ENCODE peak calls at places on chromosomes 2 and 18, in eight cellular contexts. W, U, A, Z, C, R, K and B are unnamed samples.

GRCh38 chr18:36757081-36757480 is 71.7 kb downstream of the TPGS2 start:
- DNase-seq in W (no peak), U (peak), A (no peak), Z (peak), C (no peak), R (no peak), K (peak), B (no peak)

GRCh38 chr2:26043862-26044736 is 10.2 kb downstream of the RAB10 start:
- DNase-seq in W (no peak), U (peak), A (no peak), Z (peak), C (no peak), R (no peak), K (peak), B (no peak)

GRCh38 chr2:104312684-104313083 is 541.2 kb upstream of the POU3F3 start:
- DNase-seq in W (no peak), U (peak), A (no peak), Z (no peak), C (no peak), R (no peak), K (no peak), B (no peak)

GRCh38 chr18:48808476-48808875 is 142.3 kb downstream of the SMAD7 start:
- DNase-seq in W (no peak), U (no peak), A (no peak), Z (peak), C (no peak), R (no peak), K (no peak), B (no peak)

GRCh38 chr2:141557329-141558098 is 573.3 kb downstream of the LRP1B start:
- DNase-seq in W (no peak), U (no peak), A (no peak), Z (peak), C (no peak), R (no peak), K (peak), B (no peak)

GRCh38 chr2:42100696-42101585 is 53.1 kb downstream of the PKDCC start:
- DNase-seq in W (peak), U (peak), A (peak), Z (peak), C (peak), R (peak), K (peak), B (peak)

GRCh38 chr2:23587330-23587729 is 202.4 kb downstream of the KLHL29 start:
- DNase-seq in W (no peak), U (no peak), A (peak), Z (no peak), C (no peak), R (no peak), K (no peak), B (no peak)

GRCh38 chr2:181576431-181576830 is 80.5 kb downstream of the CERKL start:
- DNase-seq in W (no peak), U (no peak), A (no peak), Z (no peak), C (no peak), R (no peak), K (no peak), B (no peak)

GRCh38 chr2:60735496-60736250 is 20.4 kb upstream of the PAPOLG start:
- DNase-seq in W (no peak), U (peak), A (peak), Z (peak), C (no peak), R (no peak), K (peak), B (no peak)

GRCh38 chr2:229852565-229852964 is 69.2 kb downstream of the TRIP12 start:
- DNase-seq in W (peak), U (no peak), A (peak), Z (peak), C (no peak), R (no peak), K (peak), B (peak)

GRCh38 chr18:48036191-48036590 is 105.7 kb upstream of the SMAD2 start:
- DNase-seq in W (no peak), U (no peak), A (peak), Z (peak), C (peak), R (no peak), K (no peak), B (no peak)

GRCh38 chr2:59150430-59150829 is 909.3 kb upstream of the FANCL start:
- DNase-seq in W (no peak), U (no peak), A (no peak), Z (no peak), C (no peak), R (no peak), K (peak), B (no peak)

GRCh38 chr2:28401411-28401810 is 8.8 kb downstream of the FOSL2 start:
- DNase-seq in W (no peak), U (no peak), A (no peak), Z (peak), C (no peak), R (no peak), K (no peak), B (no peak)

GRCh38 chr2:28401948-28402550 is 9.4 kb downstream of the FOSL2 start:
- DNase-seq in W (no peak), U (no peak), A (no peak), Z (no peak), C (no peak), R (no peak), K (no peak), B (no peak)

GRCh38 chr2:28399946-28400345 is 7.3 kb downstream of the FOSL2 start:
- DNase-seq in W (no peak), U (no peak), A (peak), Z (no peak), C (no peak), R (no peak), K (no peak), B (no peak)

GRCh38 chr2:28400434-28400833 is 7.8 kb downstream of the FOSL2 start:
- DNase-seq in W (no peak), U (no peak), A (no peak), Z (no peak), C (no peak), R (no peak), K (no peak), B (no peak)

GRCh38 chr2:28400921-28401320 is 8.3 kb downstream of the FOSL2 start:
- DNase-seq in W (no peak), U (no peak), A (no peak), Z (no peak), C (no peak), R (no peak), K (no peak), B (no peak)
- H3K4me3 ChIP-seq in W (no peak), U (no peak), A (peak), Z (no peak), C (peak), R (no peak), K (no peak), B (no peak)

GRCh38 chr2:238289574-238289973 is 1.2 kb upstream of the PER2 start:
- DNase-seq in W (no peak), U (no peak), A (peak), Z (no peak), C (no peak), R (no peak), K (no peak), B (no peak)

GRCh38 chr2:238290715-238291549 is 2.5 kb upstream of the PER2 start:
- DNase-seq in W (no peak), U (no peak), A (peak), Z (no peak), C (no peak), R (no peak), K (no peak), B (no peak)

GRCh38 chr2:238288650-238289573 is 502 bp upstream of the PER2 start:
- DNase-seq in W (peak), U (peak), A (peak), Z (peak), C (peak), R (peak), K (peak), B (peak)

GRCh38 chr2:238291550-238292281 is 3.3 kb upstream of the PER2 start:
- DNase-seq in W (no peak), U (no peak), A (peak), Z (no peak), C (no peak), R (no peak), K (no peak), B (no peak)

DNA sequence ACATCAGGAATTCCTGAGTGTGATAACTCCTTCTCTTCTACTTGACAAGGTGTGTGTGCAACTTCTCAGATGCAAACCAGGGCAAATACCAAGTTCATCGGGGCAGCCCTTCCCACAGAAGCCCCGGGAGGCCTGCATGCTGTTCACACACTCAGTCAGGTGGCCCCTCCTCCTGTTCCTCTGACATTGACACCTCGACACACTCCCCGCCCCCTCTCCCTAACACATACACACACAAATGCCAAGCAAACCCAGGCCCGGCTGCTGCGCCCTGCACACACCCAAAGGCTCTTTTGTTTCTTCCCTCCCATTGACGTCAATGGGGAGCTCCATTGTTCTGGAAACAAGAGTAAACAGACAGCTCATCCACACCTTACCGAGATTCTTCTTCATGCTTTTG is 1.7 kb upstream of the PER2 start:
- DNase-seq in W (peak), U (peak), A (peak), Z (no peak), C (no peak), R (no peak), K (no peak), B (peak)
- H3K4me3 ChIP-seq in W (no peak), U (peak), A (peak), Z (no peak), C (no peak), R (no peak), K (no peak), B (no peak)

GRCh38 chr2:216372761-216373291 is 543 bp upstream of the MARCHF4 start:
- DNase-seq in W (no peak), U (no peak), A (no peak), Z (peak), C (no peak), R (no peak), K (peak), B (no peak)
- H3K4me3 ChIP-seq in W (no peak), U (peak), A (no peak), Z (peak), C (no peak), R (no peak), K (peak), B (no peak)

GRCh38 chr2:1538663-1539062 is 125.4 kb downstream of the TPO start:
- DNase-seq in W (no peak), U (peak), A (no peak), Z (peak), C (no peak), R (no peak), K (peak), B (no peak)

GRCh38 chr2:1541812-1542211 is 128.5 kb downstream of the TPO start:
- DNase-seq in W (no peak), U (no peak), A (no peak), Z (no peak), C (no peak), R (no peak), K (no peak), B (no peak)

GRCh38 chr2:1539973-1540372 is 126.7 kb downstream of the TPO start:
- DNase-seq in W (no peak), U (no peak), A (no peak), Z (no peak), C (no peak), R (no peak), K (no peak), B (no peak)

GRCh38 chr2:1540481-1540880 is 127.2 kb downstream of the TPO start:
- DNase-seq in W (no peak), U (no peak), A (no peak), Z (no peak), C (no peak), R (no peak), K (no peak), B (no peak)

DNA sequence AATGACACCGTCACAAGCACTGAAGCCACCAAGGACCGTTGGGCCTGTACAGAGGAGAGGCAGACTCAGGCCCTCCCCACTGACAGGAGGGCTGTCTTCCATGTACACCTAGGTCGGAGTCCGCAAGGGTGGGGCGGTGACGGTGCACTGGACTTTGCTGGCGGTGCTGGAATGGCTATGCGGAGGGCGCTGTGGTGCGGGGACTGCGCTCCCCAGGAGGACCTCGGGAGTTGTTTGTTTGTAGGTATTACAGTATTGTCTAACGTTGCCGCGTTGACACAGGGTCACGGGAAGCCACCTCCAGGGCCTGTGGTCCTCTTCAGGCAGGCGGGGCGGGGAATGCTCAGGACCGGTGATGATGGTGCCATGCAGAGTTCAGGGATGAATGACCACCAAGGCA is 126.2 kb downstream of the TPO start:
- DNase-seq in W (no peak), U (no peak), A (no peak), Z (no peak), C (no peak), R (no peak), K (no peak), B (no peak)
- H3K4me3 ChIP-seq in W (no peak), U (no peak), A (peak), Z (no peak), C (no peak), R (no peak), K (no peak), B (no peak)

DNA sequence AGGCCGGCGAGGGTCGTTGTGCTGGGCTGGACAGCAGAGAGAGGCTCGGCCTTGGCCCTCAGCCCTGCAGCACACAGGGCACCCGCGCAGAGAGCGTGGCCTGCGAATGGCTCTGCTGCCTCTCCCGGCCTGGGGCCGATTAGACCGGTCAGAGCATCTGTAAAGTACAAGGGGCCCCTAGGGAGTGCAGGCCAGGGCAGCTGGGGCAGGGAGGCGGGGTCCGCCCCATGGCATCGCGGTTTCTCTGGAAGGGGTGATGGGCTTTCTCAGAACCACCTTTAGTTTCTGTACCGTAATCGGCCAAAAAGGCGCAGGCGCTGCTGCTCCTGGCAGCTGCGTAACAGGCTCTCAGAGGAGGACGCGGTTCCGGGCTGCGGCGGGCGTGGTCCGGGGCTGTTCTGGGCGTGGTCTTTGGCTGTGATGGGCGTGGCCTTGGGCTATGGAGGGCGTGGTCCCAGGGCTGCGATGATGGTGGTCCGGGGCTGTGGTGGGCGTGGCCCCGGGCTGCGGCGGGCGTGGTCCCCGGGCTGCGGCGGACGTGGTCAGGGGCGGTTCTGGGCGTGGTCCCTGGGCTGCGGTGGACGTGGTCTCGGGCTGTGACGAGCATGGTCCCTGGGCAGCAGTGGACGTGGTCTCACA is 1.5 kb upstream of the GPR148 start:
- DNase-seq in W (peak), U (peak), A (peak), Z (peak), C (peak), R (peak), K (peak), B (peak)
- H3K4me3 ChIP-seq in W (peak), U (peak), A (peak), Z (peak), C (peak), R (peak), K (peak), B (peak)

GRCh38 chr2:102074167-102074778 is 68.3 kb upstream of the IL1R1 start:
- DNase-seq in W (no peak), U (no peak), A (no peak), Z (no peak), C (no peak), R (no peak), K (no peak), B (no peak)

GRCh38 chr2:102078773-102079172 is 63.8 kb upstream of the IL1R1 start:
- DNase-seq in W (no peak), U (no peak), A (no peak), Z (no peak), C (no peak), R (no peak), K (no peak), B (no peak)

GRCh38 chr2:102072741-102073140 is 69.8 kb upstream of the IL1R1 start:
- DNase-seq in W (no peak), U (no peak), A (no peak), Z (no peak), C (no peak), R (no peak), K (peak), B (no peak)

GRCh38 chr2:102073168-102073724 is 69.3 kb upstream of the IL1R1 start:
- DNase-seq in W (no peak), U (no peak), A (no peak), Z (no peak), C (no peak), R (no peak), K (no peak), B (no peak)

GRCh38 chr2:102076512-102076911 is 66.0 kb upstream of the IL1R1 start:
- DNase-seq in W (no peak), U (no peak), A (no peak), Z (no peak), C (no peak), R (no peak), K (no peak), B (no peak)
- H3K4me3 ChIP-seq in W (no peak), U (no peak), A (no peak), Z (no peak), C (no peak), R (no peak), K (no peak), B (no peak)

GRCh38 chr18:615773-616172 is 19.0 kb downstream of the CLUL1 start:
- DNase-seq in W (no peak), U (no peak), A (no peak), Z (peak), C (no peak), R (no peak), K (no peak), B (no peak)
- H3K4me3 ChIP-seq in W (no peak), U (no peak), A (no peak), Z (no peak), C (no peak), R (no peak), K (no peak), B (no peak)

DNA sequence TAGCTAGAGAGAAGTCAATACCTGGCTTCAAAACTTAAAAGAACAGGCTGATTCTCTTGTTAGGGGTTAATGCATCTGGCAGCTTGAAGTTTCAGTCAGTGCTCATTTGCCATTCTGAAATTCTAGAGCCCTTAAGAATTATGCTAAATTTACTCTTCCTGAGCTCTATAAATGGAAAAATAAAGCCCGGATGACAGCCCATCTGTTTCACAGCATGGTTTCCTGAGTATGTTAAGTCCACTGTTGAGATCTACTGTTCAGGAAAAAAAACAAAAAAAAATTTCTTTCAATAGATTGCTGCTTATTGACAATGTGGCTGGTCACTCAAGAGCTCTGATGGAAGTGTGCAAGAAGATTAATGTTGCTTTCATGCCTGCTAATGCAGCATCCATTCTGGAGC is 101.3 kb upstream of the RPE start:
- DNase-seq in W (no peak), U (no peak), A (no peak), Z (no peak), C (no peak), R (no peak), K (no peak), B (no peak)
- H3K4me3 ChIP-seq in W (no peak), U (no peak), A (no peak), Z (no peak), C (no peak), R (no peak), K (no peak), B (no peak)

GRCh38 chr2:102186676-102187190 is at the start of gene IL1RL2:
- DNase-seq in W (no peak), U (no peak), A (no peak), Z (peak), C (peak), R (no peak), K (no peak), B (no peak)
- H3K4me3 ChIP-seq in W (peak), U (peak), A (peak), Z (peak), C (peak), R (peak), K (peak), B (peak)